ENCODE peak calls at places on chromosomes 7 and 10, in ten cellular contexts. P is foreskin fibroblast; G is HT-29; A is Ammon's horn; J is astrocyte; Y is effector memory CD8-positive, alpha-beta T cell; K is NCI-H1092 treated with DMSO at 0.1 percent for 48 hours; L is AML-193; U is NCI-H345; B is HEK293T. S is an unnamed sample.

GRCh38 chr7:99975782-99976521 is at the start of gene AZGP1:
- DNase-seq in K (no peak), G (peak; percentile 80), U (no peak), A (peak; percentile 48), Y (no peak), P (no peak), L (no peak), J (no peak), B (no peak), S (no peak)

GRCh38 chr7:128103498-128104108 is 72.4 kb upstream of the LRRC4 start:
- DNase-seq in U (peak; percentile 34), Y (no peak), K (peak; percentile 42), A (peak; percentile 35), J (no peak), B (no peak), L (no peak), G (no peak), P (no peak), S (peak; percentile 46)

GRCh38 chr7:17710312-17710711 is 230.0 kb downstream of the SNX13 start:
- DNase-seq in P (no peak), J (no peak), A (no peak), L (no peak), Y (no peak), K (no peak), B (no peak), G (no peak), U (no peak), S (no peak)

GRCh38 chr10:48205918-48206317 is 68.6 kb downstream of the FRMPD2 start:
- DNase-seq in P (no peak), B (no peak), K (no peak), A (no peak), G (no peak), J (peak; percentile 1), Y (no peak), U (no peak), L (no peak), S (no peak)

GRCh38 chr7:69364814-69365587 is 233.3 kb upstream of the AUTS2 start:
- DNase-seq in K (no peak), A (no peak), L (no peak), P (no peak), U (no peak), Y (no peak), J (no peak), B (no peak), G (no peak), S (no peak)

GRCh38 chr10:117503170-117503885 is 39.2 kb upstream of the EMX2 start:
- DNase-seq in L (no peak), A (no peak), K (peak; percentile 6), P (peak; percentile 48), U (peak; percentile 33), G (no peak), Y (no peak), J (no peak), B (no peak), S (peak; percentile 17)

GRCh38 chr7:6162331-6162620 is 110.1 kb downstream of the CYTH3 start:
- DNase-seq in G (no peak), U (no peak), J (no peak), K (no peak), A (no peak), B (no peak), P (no peak), L (no peak), Y (no peak), S (no peak)

GRCh38 chr10:127375423-127375822 is 173.7 kb upstream of the NPS start:
- DNase-seq in Y (no peak), G (no peak), U (no peak), K (no peak), P (no peak), B (no peak), L (no peak), A (no peak), J (no peak), S (no peak)

GRCh38 chr7:24733414-24734060 is 23.7 kb downstream of the GSDME start:
- DNase-seq in Y (no peak), J (no peak), L (no peak), B (no peak), A (no peak), P (no peak), U (no peak), G (no peak), K (no peak), S (no peak)

GRCh38 chr10:89697946-89698345 is 3.4 kb upstream of the KIF20B start:
- DNase-seq in B (no peak), A (no peak), L (no peak), P (no peak), U (no peak), J (no peak), K (no peak), Y (no peak), G (no peak), S (no peak)

GRCh38 chr10:32851301-32851700 is 106.7 kb downstream of the ITGB1 start:
- DNase-seq in L (no peak), K (no peak), P (no peak), Y (no peak), G (no peak), B (no peak), J (no peak), A (no peak), U (no peak), S (no peak)

GRCh38 chr7:85150624-85151023 is 36.2 kb downstream of the SEMA3D start:
- DNase-seq in K (no peak), Y (no peak), A (no peak), G (peak; percentile 36), B (no peak), J (no peak), U (no peak), P (no peak), L (no peak), S (no peak)

GRCh38 chr7:1537631-1538412 is 7.3 kb downstream of the MAFK start:
- DNase-seq in A (peak; percentile 72), Y (no peak), J (peak; percentile 92), L (no peak), G (no peak), P (peak; percentile 77), B (peak; percentile 46), U (no peak), K (no peak), S (no peak)

GRCh38 chr10:101617824-101618568 is 29.9 kb downstream of the DPCD start:
- DNase-seq in Y (no peak), A (no peak), G (no peak), B (no peak), K (no peak), L (no peak), P (no peak), J (no peak), U (no peak), S (no peak)

GRCh38 chr7:117401293-117402002 is 25.8 kb downstream of the ASZ1 start:
- DNase-seq in G (peak; percentile 36), Y (no peak), K (no peak), A (no peak), P (no peak), B (peak; percentile 18), J (no peak), L (no peak), U (no peak), S (no peak)

GRCh38 chr7:103811997-103812396 is 177.5 kb downstream of the RELN start:
- DNase-seq in B (no peak), L (no peak), P (no peak), J (no peak), G (peak; percentile 12), Y (no peak), A (no peak), U (peak; percentile 4), K (no peak), S (no peak)

GRCh38 chr10:109852004-109852717 is 71.2 kb downstream of the XPNPEP1 start:
- DNase-seq in A (peak; percentile 91), B (peak; percentile 90), P (peak; percentile 52), J (peak; percentile 25), U (peak; percentile 38), G (peak; percentile 89), K (peak; percentile 22), L (peak; percentile 61), Y (peak; percentile 67), S (peak; percentile 40)

GRCh38 chr7:106282374-106282773 is 2.4 kb downstream of the NAMPT start:
- DNase-seq in B (no peak), J (no peak), A (no peak), P (no peak), G (no peak), L (peak; percentile 71), Y (no peak), K (no peak), U (no peak), S (no peak)

GRCh38 chr7:38462819-38463218 is 168.4 kb downstream of the AMPH start:
- DNase-seq in A (no peak), G (no peak), U (no peak), J (no peak), L (no peak), P (no peak), K (no peak), Y (no peak), B (no peak), S (no peak)